ENCODE peak calls at places on chromosomes 6 and 20, in nine cellular contexts. N, I, S, L, T, F, K, B and C are unnamed samples.
A peak's percentile ranks its signal among the peaks of the same experiment; 100 is the strongest.

GRCh38 chr6:28785962-28786679 is 137.7 kb downstream of the TRIM27 start:
- DNase-seq in F (no peak), I (no peak), N (no peak), S (no peak), T (no peak), B (no peak), L (no peak), K (no peak), C (no peak)

GRCh38 chr6:135759831-135760230 is 91.7 kb upstream of the PDE7B start:
- DNase-seq in L (no peak), I (peak; percentile 11), K (no peak), S (no peak), T (no peak), B (no peak), F (no peak), N (no peak), C (peak; percentile 2)

GRCh38 chr20:59735486-59735885 is 131.1 kb downstream of the PHACTR3 start:
- DNase-seq in N (no peak), L (no peak), K (no peak), S (no peak), B (no peak), F (no peak), T (no peak), I (no peak), C (no peak)

GRCh38 chr6:27126046-27126814 is 121.3 kb upstream of the PRSS16 start:
- DNase-seq in K (no peak), I (no peak), F (no peak), S (no peak), N (no peak), L (no peak), B (no peak), T (no peak), C (no peak)

GRCh38 chr6:132065556-132065955 is 114.4 kb upstream of the CCN2 start:
- DNase-seq in N (no peak), F (no peak), K (no peak), B (no peak), L (no peak), I (no peak), T (no peak), S (no peak), C (no peak)

GRCh38 chr6:28940294-28940858 is 16.6 kb upstream of the TRIM27 start:
- DNase-seq in T (peak; percentile 21), S (peak; percentile 56), F (no peak), I (no peak), L (peak; percentile 63), N (peak; percentile 22), B (peak; percentile 42), K (no peak), C (peak; percentile 42)

GRCh38 chr20:35312348-35312747 is 20.1 kb upstream of the FAM83C start:
- DNase-seq in B (no peak), K (no peak), F (peak; percentile 87), S (no peak), L (no peak), N (no peak), I (peak; percentile 92), T (no peak), C (no peak)

GRCh38 chr6:37029249-37029959 is 23.9 kb downstream of the FGD2 start:
- DNase-seq in S (peak; percentile 81), I (peak; percentile 93), L (peak; percentile 48), N (peak; percentile 75), F (peak; percentile 90), B (peak; percentile 64), K (peak; percentile 70), T (peak; percentile 28), C (peak; percentile 51)

GRCh38 chr6:227074-227782 is 65.1 kb upstream of the DUSP22 start:
- DNase-seq in B (no peak), F (no peak), N (no peak), I (peak; percentile 48), T (no peak), K (no peak), L (no peak), S (no peak), C (no peak)

GRCh38 chr6:127103482-127103881 is 15.0 kb upstream of the RSPO3 start:
- DNase-seq in N (no peak), S (no peak), B (no peak), K (no peak), L (no peak), I (peak; percentile 75), F (peak; percentile 57), T (no peak), C (no peak)

GRCh38 chr20:63708301-63709148 is 686 bp downstream of the ZGPAT start:
- DNase-seq in I (peak; percentile 56), T (no peak), B (no peak), L (no peak), N (peak; percentile 9), F (no peak), S (peak; percentile 48), K (no peak), C (no peak)

GRCh38 chr6:108581237-108581931 is 20.7 kb downstream of the FOXO3 start:
- DNase-seq in K (no peak), S (no peak), B (peak; percentile 57), L (no peak), I (peak; percentile 77), F (peak; percentile 91), N (no peak), T (no peak), C (peak; percentile 82)

GRCh38 chr6:159451051-159451450 is 242.0 kb downstream of the SOD2 start:
- DNase-seq in S (no peak), F (no peak), N (no peak), L (no peak), T (no peak), B (no peak), I (peak; percentile 76), K (no peak), C (no peak)

GRCh38 chr20:13396826-13397225 is 175.8 kb downstream of the ISM1 start:
- DNase-seq in S (no peak), I (peak; percentile 2), F (no peak), T (no peak), N (no peak), B (no peak), K (no peak), L (no peak), C (no peak)

GRCh38 chr6:155253337-155253736 is 10.5 kb upstream of the CLDN20 start:
- DNase-seq in L (no peak), S (no peak), N (no peak), K (no peak), F (no peak), T (no peak), I (no peak), B (no peak), C (no peak)

GRCh38 chr20:13644010-13644409 is 5.3 kb upstream of the TASP1 start:
- DNase-seq in I (peak; percentile 55), F (peak; percentile 6), B (no peak), K (no peak), L (no peak), T (no peak), N (no peak), S (no peak), C (no peak)

GRCh38 chr6:106674541-106675229 is 45.3 kb downstream of the QRSL1 start:
- DNase-seq in I (no peak), K (no peak), T (no peak), B (no peak), S (no peak), N (no peak), F (no peak), L (no peak), C (no peak)

GRCh38 chr20:24627926-24628325 is 158.5 kb downstream of the SYNDIG1 start:
- DNase-seq in I (no peak), L (no peak), F (no peak), S (no peak), N (no peak), T (no peak), K (no peak), B (no peak), C (no peak)

GRCh38 chr6:9851541-9852380 is 563.1 kb downstream of the TFAP2A start:
- DNase-seq in S (no peak), L (no peak), B (no peak), F (peak; percentile 6), I (peak; percentile 21), K (no peak), N (no peak), T (no peak), C (no peak)

DNA sequence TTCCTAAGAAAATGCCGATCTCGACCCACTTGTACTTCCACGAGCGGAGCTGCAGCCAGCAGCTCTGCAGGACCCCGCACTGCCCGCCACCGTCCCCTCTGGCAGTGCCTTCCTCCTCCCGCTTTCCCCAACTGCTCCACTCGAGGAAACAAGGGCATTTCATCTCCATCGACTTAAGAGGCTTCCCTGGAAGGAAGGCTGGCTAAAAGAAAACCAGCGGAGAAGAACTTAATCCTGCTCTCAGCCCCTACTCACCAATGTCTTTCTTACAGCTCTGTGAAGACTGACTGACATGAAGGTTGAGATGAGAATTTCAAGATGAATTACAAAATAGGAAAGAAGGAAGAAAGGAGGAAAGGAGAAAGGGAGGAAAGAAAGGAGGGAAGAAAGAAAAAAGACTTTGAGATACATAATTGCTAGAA is 15.6 kb downstream of the FOXC1 start:
- DNase-seq in B (no peak), F (no peak), T (no peak), S (no peak), N (no peak), L (no peak), I (no peak), K (no peak), C (no peak)
- H3K27ac ChIP-seq in B (no peak overlapping the region), F (no peak overlapping the region), T (no peak overlapping the region), S (peak overlapping the region; percentile 84), N (no peak overlapping the region), L (no peak overlapping the region), I (no peak overlapping the region), K (peak overlapping the region; percentile 84), C (no peak overlapping the region)

GRCh38 chr6:32189082-32189741 is 790 bp downstream of the PBX2 start:
- DNase-seq in K (no peak), F (peak; percentile 14), L (no peak), T (no peak), B (peak; percentile 54), I (peak; percentile 46), S (no peak), N (no peak), C (no peak)
- H3K4me1 ChIP-seq in K (peaks cover 85% of the 10 kb centered on the region), F (peaks cover 39% of the 10 kb centered on the region), L (peaks cover 23% of the 10 kb centered on the region), T (peaks cover 45% of the 10 kb centered on the region), B (peaks cover 5% of the 10 kb centered on the region), I (peaks cover 19% of the 10 kb centered on the region), S (peaks cover 32% of the 10 kb centered on the region), N (peaks cover 3% of the 10 kb centered on the region), C (peaks cover 15% of the 10 kb centered on the region)

DNA sequence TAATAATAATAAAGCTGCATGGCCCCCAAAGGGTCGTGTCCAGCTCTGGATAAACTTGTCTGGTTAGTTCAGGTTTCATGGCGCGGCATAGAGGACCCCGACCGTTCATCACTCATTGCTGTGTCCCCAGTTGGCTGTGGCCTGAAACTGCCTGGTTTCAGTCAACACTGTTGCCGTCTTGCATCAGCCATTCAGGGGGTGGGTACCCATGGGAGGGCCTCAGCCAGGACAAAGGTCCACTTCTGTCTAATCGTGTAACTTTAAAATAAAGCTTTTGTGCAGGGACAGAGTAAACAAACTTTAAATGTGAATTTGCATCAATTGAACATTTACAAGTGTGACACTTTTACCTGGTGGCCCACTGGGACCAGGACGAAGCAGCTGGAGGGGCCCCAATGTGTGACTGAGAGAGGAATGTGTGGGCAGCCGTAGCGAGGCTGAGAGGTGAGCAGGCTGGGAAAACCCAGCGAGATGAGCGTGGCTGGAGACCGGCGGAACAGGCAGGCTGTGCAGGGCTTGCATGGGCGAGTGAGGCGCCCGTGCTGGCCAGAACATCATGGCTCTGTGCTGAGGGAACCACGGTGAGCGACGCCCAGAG is 22.3 kb upstream of the UNC93A start:
- DNase-seq in S (no peak), L (no peak), T (no peak), K (no peak), F (no peak), B (no peak), N (no peak), I (no peak), C (no peak)
- H3K27ac ChIP-seq in S (no peak overlapping the region), L (no peak overlapping the region), T (no peak overlapping the region), K (no peak overlapping the region), F (no peak overlapping the region), B (no peak overlapping the region), N (no peak overlapping the region), I (no peak overlapping the region), C (no peak overlapping the region)

GRCh38 chr6:21751608-21752007 is 158.1 kb downstream of the SOX4 start:
- DNase-seq in I (no peak), L (no peak), S (no peak), T (no peak), F (no peak), B (no peak), K (no peak), N (no peak), C (no peak)
- H3K4me1 ChIP-seq in I (peaks cover 32% of the 10 kb centered on the region), L (peaks cover 57% of the 10 kb centered on the region), S (no peaks in the 10 kb centered on the region), T (no peaks in the 10 kb centered on the region), F (peaks cover 7% of the 10 kb centered on the region), B (peaks cover 10% of the 10 kb centered on the region), K (peaks cover 14% of the 10 kb centered on the region), N (no peaks in the 10 kb centered on the region), C (no peaks in the 10 kb centered on the region)